ENCODE peak calls at places on chromosomes 16 and 17, in five cellular contexts. One of them, this sample, is unnamed.

GRCh38 chr17:63550816-63551639 is 751 bp downstream of the DCAF7 start:
- DNase-seq in astrocyte of the spinal cord: peak
- DNase-seq in T-helper 1 cell: no peak
- DNase-seq in SK-MEL-5: peak
- DNase-seq in stimulated activated CD8-positive, alpha-beta memory T cell treated with anti-CD3 and anti-CD28 coated beads, Interleukin-15, amount 100 ng/mL, for 1 hour: no peak
- DNase-seq in this sample: peak

GRCh38 chr17:63191610-63192009 is 225.6 kb downstream of the TANC2 start:
- DNase-seq in astrocyte of the spinal cord: no peak
- DNase-seq in T-helper 1 cell: no peak
- DNase-seq in SK-MEL-5: no peak
- DNase-seq in stimulated activated CD8-positive, alpha-beta memory T cell treated with anti-CD3 and anti-CD28 coated beads, Interleukin-15, amount 100 ng/mL, for 1 hour: no peak
- DNase-seq in this sample: no peak

GRCh38 chr17:81337449-81337848 is 42.3 kb upstream of the SLC38A10 start:
- DNase-seq in astrocyte of the spinal cord: no peak
- DNase-seq in T-helper 1 cell: no peak
- DNase-seq in SK-MEL-5: peak
- DNase-seq in stimulated activated CD8-positive, alpha-beta memory T cell treated with anti-CD3 and anti-CD28 coated beads, Interleukin-15, amount 100 ng/mL, for 1 hour: no peak
- DNase-seq in this sample: no peak

GRCh38 chr17:82929011-82929622 is 89.3 kb upstream of the ZNF750 start:
- DNase-seq in astrocyte of the spinal cord: no peak
- DNase-seq in T-helper 1 cell: no peak
- DNase-seq in SK-MEL-5: no peak
- DNase-seq in stimulated activated CD8-positive, alpha-beta memory T cell treated with anti-CD3 and anti-CD28 coated beads, Interleukin-15, amount 100 ng/mL, for 1 hour: no peak
- DNase-seq in this sample: no peak

GRCh38 chr16:57694556-57695377 is at the start of gene DRC7:
- DNase-seq in astrocyte of the spinal cord: peak
- DNase-seq in T-helper 1 cell: no peak
- DNase-seq in SK-MEL-5: peak
- DNase-seq in stimulated activated CD8-positive, alpha-beta memory T cell treated with anti-CD3 and anti-CD28 coated beads, Interleukin-15, amount 100 ng/mL, for 1 hour: no peak
- DNase-seq in this sample: peak

GRCh38 chr17:9223531-9223930 is 202.2 kb downstream of the NTN1 start:
- DNase-seq in astrocyte of the spinal cord: no peak
- DNase-seq in T-helper 1 cell: no peak
- DNase-seq in SK-MEL-5: no peak
- DNase-seq in stimulated activated CD8-positive, alpha-beta memory T cell treated with anti-CD3 and anti-CD28 coated beads, Interleukin-15, amount 100 ng/mL, for 1 hour: no peak
- DNase-seq in this sample: no peak

GRCh38 chr16:3690991-3691720 is 26.2 kb downstream of the TRAP1 start:
- DNase-seq in astrocyte of the spinal cord: peak
- DNase-seq in T-helper 1 cell: no peak
- DNase-seq in SK-MEL-5: no peak
- DNase-seq in stimulated activated CD8-positive, alpha-beta memory T cell treated with anti-CD3 and anti-CD28 coated beads, Interleukin-15, amount 100 ng/mL, for 1 hour: no peak
- DNase-seq in this sample: no peak

GRCh38 chr17:45316271-45317112 is at the start of gene MAP3K14:
- DNase-seq in astrocyte of the spinal cord: peak
- DNase-seq in T-helper 1 cell: peak
- DNase-seq in SK-MEL-5: peak
- DNase-seq in stimulated activated CD8-positive, alpha-beta memory T cell treated with anti-CD3 and anti-CD28 coated beads, Interleukin-15, amount 100 ng/mL, for 1 hour: peak
- DNase-seq in this sample: peak

GRCh38 chr17:705011-705410 is 9.6 kb downstream of the VPS53 start:
- DNase-seq in astrocyte of the spinal cord: no peak
- DNase-seq in T-helper 1 cell: no peak
- DNase-seq in SK-MEL-5: no peak
- DNase-seq in stimulated activated CD8-positive, alpha-beta memory T cell treated with anti-CD3 and anti-CD28 coated beads, Interleukin-15, amount 100 ng/mL, for 1 hour: no peak
- DNase-seq in this sample: no peak

GRCh38 chr17:8375738-8376259 is 705 bp downstream of the KRABD2 start:
- DNase-seq in astrocyte of the spinal cord: no peak
- DNase-seq in T-helper 1 cell: no peak
- DNase-seq in SK-MEL-5: no peak
- DNase-seq in stimulated activated CD8-positive, alpha-beta memory T cell treated with anti-CD3 and anti-CD28 coated beads, Interleukin-15, amount 100 ng/mL, for 1 hour: no peak
- DNase-seq in this sample: no peak

GRCh38 chr17:4738136-4739121 is 1.2 kb upstream of the ZMYND15 start:
- DNase-seq in astrocyte of the spinal cord: no peak
- DNase-seq in T-helper 1 cell: no peak
- DNase-seq in SK-MEL-5: no peak
- DNase-seq in stimulated activated CD8-positive, alpha-beta memory T cell treated with anti-CD3 and anti-CD28 coated beads, Interleukin-15, amount 100 ng/mL, for 1 hour: no peak
- DNase-seq in this sample: no peak

GRCh38 chr17:64063088-64063487 is 42.7 kb upstream of the ICAM2 start:
- DNase-seq in astrocyte of the spinal cord: no peak
- DNase-seq in T-helper 1 cell: no peak
- DNase-seq in SK-MEL-5: no peak
- DNase-seq in stimulated activated CD8-positive, alpha-beta memory T cell treated with anti-CD3 and anti-CD28 coated beads, Interleukin-15, amount 100 ng/mL, for 1 hour: no peak
- DNase-seq in this sample: no peak

GRCh38 chr17:76267051-76267576 is 2.0 kb downstream of the UBALD2 start:
- DNase-seq in astrocyte of the spinal cord: no peak
- DNase-seq in T-helper 1 cell: no peak
- DNase-seq in SK-MEL-5: peak
- DNase-seq in stimulated activated CD8-positive, alpha-beta memory T cell treated with anti-CD3 and anti-CD28 coated beads, Interleukin-15, amount 100 ng/mL, for 1 hour: no peak
- DNase-seq in this sample: no peak

GRCh38 chr16:57427824-57428223 is 19.4 kb downstream of the CIAPIN1 start:
- DNase-seq in astrocyte of the spinal cord: no peak
- DNase-seq in T-helper 1 cell: no peak
- DNase-seq in SK-MEL-5: no peak
- DNase-seq in stimulated activated CD8-positive, alpha-beta memory T cell treated with anti-CD3 and anti-CD28 coated beads, Interleukin-15, amount 100 ng/mL, for 1 hour: no peak
- DNase-seq in this sample: no peak

GRCh38 chr16:81453091-81453728 is 8.6 kb downstream of the CMIP start:
- DNase-seq in astrocyte of the spinal cord: no peak
- DNase-seq in T-helper 1 cell: no peak
- DNase-seq in SK-MEL-5: no peak
- DNase-seq in stimulated activated CD8-positive, alpha-beta memory T cell treated with anti-CD3 and anti-CD28 coated beads, Interleukin-15, amount 100 ng/mL, for 1 hour: no peak
- DNase-seq in this sample: no peak

GRCh38 chr17:45050680-45051059 is 762 bp downstream of the DCAKD start:
- DNase-seq in astrocyte of the spinal cord: peak
- DNase-seq in T-helper 1 cell: no peak
- DNase-seq in SK-MEL-5: peak
- DNase-seq in stimulated activated CD8-positive, alpha-beta memory T cell treated with anti-CD3 and anti-CD28 coated beads, Interleukin-15, amount 100 ng/mL, for 1 hour: no peak
- DNase-seq in this sample: no peak

GRCh38 chr17:14797021-14797420 is 468.1 kb downstream of the PMP22 start:
- DNase-seq in astrocyte of the spinal cord: no peak
- DNase-seq in T-helper 1 cell: no peak
- DNase-seq in SK-MEL-5: no peak
- DNase-seq in stimulated activated CD8-positive, alpha-beta memory T cell treated with anti-CD3 and anti-CD28 coated beads, Interleukin-15, amount 100 ng/mL, for 1 hour: no peak
- DNase-seq in this sample: no peak

GRCh38 chr17:55664287-55664686 is 58.4 kb downstream of the TMEM100 start:
- DNase-seq in astrocyte of the spinal cord: no peak
- DNase-seq in T-helper 1 cell: no peak
- DNase-seq in SK-MEL-5: no peak
- DNase-seq in stimulated activated CD8-positive, alpha-beta memory T cell treated with anti-CD3 and anti-CD28 coated beads, Interleukin-15, amount 100 ng/mL, for 1 hour: no peak
- DNase-seq in this sample: no peak

GRCh38 chr17:27529230-27529796 is 73.1 kb downstream of the KSR1 start:
- DNase-seq in astrocyte of the spinal cord: peak
- DNase-seq in T-helper 1 cell: no peak
- DNase-seq in SK-MEL-5: peak
- DNase-seq in stimulated activated CD8-positive, alpha-beta memory T cell treated with anti-CD3 and anti-CD28 coated beads, Interleukin-15, amount 100 ng/mL, for 1 hour: no peak
- DNase-seq in this sample: no peak

GRCh38 chr17:3678095-3678820 is 9.6 kb downstream of the EMC6 start:
- DNase-seq in astrocyte of the spinal cord: peak
- DNase-seq in T-helper 1 cell: no peak
- DNase-seq in SK-MEL-5: no peak
- DNase-seq in stimulated activated CD8-positive, alpha-beta memory T cell treated with anti-CD3 and anti-CD28 coated beads, Interleukin-15, amount 100 ng/mL, for 1 hour: no peak
- DNase-seq in this sample: no peak

GRCh38 chr16:543301-544164 is 16.0 kb downstream of the CAPN15 start:
- DNase-seq in astrocyte of the spinal cord: no peak
- DNase-seq in T-helper 1 cell: no peak
- DNase-seq in SK-MEL-5: no peak
- DNase-seq in stimulated activated CD8-positive, alpha-beta memory T cell treated with anti-CD3 and anti-CD28 coated beads, Interleukin-15, amount 100 ng/mL, for 1 hour: no peak
- DNase-seq in this sample: no peak

GRCh38 chr17:66667090-66667489 is 167.8 kb upstream of the CACNG5 start:
- DNase-seq in astrocyte of the spinal cord: no peak
- DNase-seq in T-helper 1 cell: no peak
- DNase-seq in SK-MEL-5: no peak
- DNase-seq in stimulated activated CD8-positive, alpha-beta memory T cell treated with anti-CD3 and anti-CD28 coated beads, Interleukin-15, amount 100 ng/mL, for 1 hour: no peak
- DNase-seq in this sample: no peak

GRCh38 chr17:6439951-6440350 is 4.3 kb upstream of the PIMREG start:
- DNase-seq in astrocyte of the spinal cord: no peak
- DNase-seq in T-helper 1 cell: no peak
- DNase-seq in SK-MEL-5: no peak
- DNase-seq in stimulated activated CD8-positive, alpha-beta memory T cell treated with anti-CD3 and anti-CD28 coated beads, Interleukin-15, amount 100 ng/mL, for 1 hour: no peak
- DNase-seq in this sample: no peak

GRCh38 chr17:74987909-74988711 is 678 bp downstream of the CDR2L start:
- DNase-seq in astrocyte of the spinal cord: peak
- DNase-seq in T-helper 1 cell: no peak
- DNase-seq in SK-MEL-5: peak
- DNase-seq in stimulated activated CD8-positive, alpha-beta memory T cell treated with anti-CD3 and anti-CD28 coated beads, Interleukin-15, amount 100 ng/mL, for 1 hour: no peak
- DNase-seq in this sample: peak

GRCh38 chr17:27496005-27496404 is 39.8 kb downstream of the KSR1 start:
- DNase-seq in astrocyte of the spinal cord: no peak
- DNase-seq in T-helper 1 cell: no peak
- DNase-seq in SK-MEL-5: no peak
- DNase-seq in stimulated activated CD8-positive, alpha-beta memory T cell treated with anti-CD3 and anti-CD28 coated beads, Interleukin-15, amount 100 ng/mL, for 1 hour: no peak
- DNase-seq in this sample: no peak

GRCh38 chr17:67517335-67517734 is 140.3 kb downstream of the PITPNC1 start:
- DNase-seq in astrocyte of the spinal cord: no peak
- DNase-seq in T-helper 1 cell: no peak
- DNase-seq in SK-MEL-5: peak
- DNase-seq in stimulated activated CD8-positive, alpha-beta memory T cell treated with anti-CD3 and anti-CD28 coated beads, Interleukin-15, amount 100 ng/mL, for 1 hour: no peak
- DNase-seq in this sample: no peak

GRCh38 chr17:69729937-69730336 is 315.4 kb downstream of the MAP2K6 start:
- DNase-seq in astrocyte of the spinal cord: peak
- DNase-seq in T-helper 1 cell: no peak
- DNase-seq in SK-MEL-5: no peak
- DNase-seq in stimulated activated CD8-positive, alpha-beta memory T cell treated with anti-CD3 and anti-CD28 coated beads, Interleukin-15, amount 100 ng/mL, for 1 hour: no peak
- DNase-seq in this sample: no peak

This sample was measured in foreskin melanocyte.